ENCODE peak calls at places on chromosome 11, in ten cellular contexts. One of them, this sample, is unnamed.

GRCh38 chr11:79087238-79087956 is 353.4 kb downstream of the TENM4 start:
- DNase-seq in C1 segment of cervical spinal cord: no peak
- DNase-seq in Karpas-422: no peak
- DNase-seq in vagina: no peak
- DNase-seq in activated CD8-positive, alpha-beta memory T cell treated with anti-CD3 and anti-CD28 coated beads for 1 hour: no peak
- DNase-seq in IMR-90: peak; percentile 62
- DNase-seq in T-cell: no peak
- DNase-seq in transverse colon: no peak
- DNase-seq in astrocyte of the cerebellum: peak; percentile 85
- DNase-seq in stimulated activated CD8-positive, alpha-beta memory T cell treated with anti-CD3 and anti-CD28 coated beads, Interleukin-4, amount 100 ng/mL, for 24 hours: no peak
- DNase-seq in this sample: peak; percentile 66

GRCh38 chr11:1126935-1127663 is 30.7 kb upstream of the MUC5AC start:
- DNase-seq in C1 segment of cervical spinal cord: no peak
- DNase-seq in Karpas-422: no peak
- DNase-seq in vagina: no peak
- DNase-seq in activated CD8-positive, alpha-beta memory T cell treated with anti-CD3 and anti-CD28 coated beads for 1 hour: no peak
- DNase-seq in IMR-90: no peak
- DNase-seq in T-cell: no peak
- DNase-seq in transverse colon: no peak
- DNase-seq in astrocyte of the cerebellum: no peak
- DNase-seq in stimulated activated CD8-positive, alpha-beta memory T cell treated with anti-CD3 and anti-CD28 coated beads, Interleukin-4, amount 100 ng/mL, for 24 hours: no peak
- DNase-seq in this sample: no peak

GRCh38 chr11:128594246-128594645 is 6.9 kb upstream of the ETS1 start:
- DNase-seq in C1 segment of cervical spinal cord: no peak
- DNase-seq in Karpas-422: no peak
- DNase-seq in vagina: no peak
- DNase-seq in activated CD8-positive, alpha-beta memory T cell treated with anti-CD3 and anti-CD28 coated beads for 1 hour: no peak
- DNase-seq in IMR-90: no peak
- DNase-seq in T-cell: no peak
- DNase-seq in transverse colon: no peak
- DNase-seq in astrocyte of the cerebellum: no peak
- DNase-seq in stimulated activated CD8-positive, alpha-beta memory T cell treated with anti-CD3 and anti-CD28 coated beads, Interleukin-4, amount 100 ng/mL, for 24 hours: no peak
- DNase-seq in this sample: no peak

GRCh38 chr11:105829084-105829483 is 193.0 kb downstream of the MSANTD4 start:
- DNase-seq in C1 segment of cervical spinal cord: no peak
- DNase-seq in Karpas-422: peak; percentile 84
- DNase-seq in vagina: no peak
- DNase-seq in activated CD8-positive, alpha-beta memory T cell treated with anti-CD3 and anti-CD28 coated beads for 1 hour: no peak
- DNase-seq in IMR-90: no peak
- DNase-seq in T-cell: no peak
- DNase-seq in transverse colon: no peak
- DNase-seq in astrocyte of the cerebellum: no peak
- DNase-seq in stimulated activated CD8-positive, alpha-beta memory T cell treated with anti-CD3 and anti-CD28 coated beads, Interleukin-4, amount 100 ng/mL, for 24 hours: no peak
- DNase-seq in this sample: no peak

GRCh38 chr11:14312736-14313438 is 46.1 kb downstream of the RRAS2 start:
- DNase-seq in C1 segment of cervical spinal cord: no peak
- DNase-seq in Karpas-422: no peak
- DNase-seq in vagina: no peak
- DNase-seq in activated CD8-positive, alpha-beta memory T cell treated with anti-CD3 and anti-CD28 coated beads for 1 hour: no peak
- DNase-seq in IMR-90: peak; percentile 91
- DNase-seq in T-cell: no peak
- DNase-seq in transverse colon: no peak
- DNase-seq in astrocyte of the cerebellum: no peak
- DNase-seq in stimulated activated CD8-positive, alpha-beta memory T cell treated with anti-CD3 and anti-CD28 coated beads, Interleukin-4, amount 100 ng/mL, for 24 hours: no peak
- DNase-seq in this sample: peak; percentile 27

GRCh38 chr11:93085097-93085496 is 112.7 kb downstream of the SLC36A4 start:
- DNase-seq in C1 segment of cervical spinal cord: no peak
- DNase-seq in Karpas-422: no peak
- DNase-seq in vagina: no peak
- DNase-seq in activated CD8-positive, alpha-beta memory T cell treated with anti-CD3 and anti-CD28 coated beads for 1 hour: no peak
- DNase-seq in IMR-90: peak; percentile 44
- DNase-seq in T-cell: no peak
- DNase-seq in transverse colon: no peak
- DNase-seq in astrocyte of the cerebellum: no peak
- DNase-seq in stimulated activated CD8-positive, alpha-beta memory T cell treated with anti-CD3 and anti-CD28 coated beads, Interleukin-4, amount 100 ng/mL, for 24 hours: no peak
- DNase-seq in this sample: peak; percentile 8

GRCh38 chr11:121890377-121890776 is 225.6 kb downstream of the BLID start:
- DNase-seq in C1 segment of cervical spinal cord: no peak
- DNase-seq in Karpas-422: no peak
- DNase-seq in vagina: no peak
- DNase-seq in activated CD8-positive, alpha-beta memory T cell treated with anti-CD3 and anti-CD28 coated beads for 1 hour: no peak
- DNase-seq in IMR-90: peak; percentile 80
- DNase-seq in T-cell: no peak
- DNase-seq in transverse colon: no peak
- DNase-seq in astrocyte of the cerebellum: peak; percentile 98
- DNase-seq in stimulated activated CD8-positive, alpha-beta memory T cell treated with anti-CD3 and anti-CD28 coated beads, Interleukin-4, amount 100 ng/mL, for 24 hours: no peak
- DNase-seq in this sample: peak; percentile 85

GRCh38 chr11:27795955-27796861 is 96.0 kb upstream of the BDNF start:
- DNase-seq in C1 segment of cervical spinal cord: no peak
- DNase-seq in Karpas-422: no peak
- DNase-seq in vagina: no peak
- DNase-seq in activated CD8-positive, alpha-beta memory T cell treated with anti-CD3 and anti-CD28 coated beads for 1 hour: no peak
- DNase-seq in IMR-90: peak; percentile 9
- DNase-seq in T-cell: no peak
- DNase-seq in transverse colon: peak; percentile 82
- DNase-seq in astrocyte of the cerebellum: no peak
- DNase-seq in stimulated activated CD8-positive, alpha-beta memory T cell treated with anti-CD3 and anti-CD28 coated beads, Interleukin-4, amount 100 ng/mL, for 24 hours: no peak
- DNase-seq in this sample: no peak

GRCh38 chr11:3824714-3825472 is 15.9 kb downstream of the RHOG start:
- DNase-seq in C1 segment of cervical spinal cord: no peak
- DNase-seq in Karpas-422: peak; percentile 96
- DNase-seq in vagina: no peak
- DNase-seq in activated CD8-positive, alpha-beta memory T cell treated with anti-CD3 and anti-CD28 coated beads for 1 hour: peak; percentile 65
- DNase-seq in IMR-90: no peak
- DNase-seq in T-cell: peak; percentile 87
- DNase-seq in transverse colon: peak; percentile 74
- DNase-seq in astrocyte of the cerebellum: no peak
- DNase-seq in stimulated activated CD8-positive, alpha-beta memory T cell treated with anti-CD3 and anti-CD28 coated beads, Interleukin-4, amount 100 ng/mL, for 24 hours: peak; percentile 70
- DNase-seq in this sample: peak; percentile 37

GRCh38 chr11:44658451-44658850 is 68.3 kb upstream of the TSPAN18 start:
- DNase-seq in C1 segment of cervical spinal cord: no peak
- DNase-seq in Karpas-422: no peak
- DNase-seq in vagina: no peak
- DNase-seq in activated CD8-positive, alpha-beta memory T cell treated with anti-CD3 and anti-CD28 coated beads for 1 hour: no peak
- DNase-seq in IMR-90: peak; percentile 13
- DNase-seq in T-cell: peak; percentile 25
- DNase-seq in transverse colon: no peak
- DNase-seq in astrocyte of the cerebellum: no peak
- DNase-seq in stimulated activated CD8-positive, alpha-beta memory T cell treated with anti-CD3 and anti-CD28 coated beads, Interleukin-4, amount 100 ng/mL, for 24 hours: no peak
- DNase-seq in this sample: no peak

GRCh38 chr11:120578591-120579154 is 67.1 kb downstream of the GRIK4 start:
- DNase-seq in C1 segment of cervical spinal cord: no peak
- DNase-seq in Karpas-422: no peak
- DNase-seq in vagina: no peak
- DNase-seq in activated CD8-positive, alpha-beta memory T cell treated with anti-CD3 and anti-CD28 coated beads for 1 hour: no peak
- DNase-seq in IMR-90: no peak
- DNase-seq in T-cell: no peak
- DNase-seq in transverse colon: no peak
- DNase-seq in astrocyte of the cerebellum: no peak
- DNase-seq in stimulated activated CD8-positive, alpha-beta memory T cell treated with anti-CD3 and anti-CD28 coated beads, Interleukin-4, amount 100 ng/mL, for 24 hours: no peak
- DNase-seq in this sample: no peak

GRCh38 chr11:75481602-75482309 is 44.0 kb downstream of the GDPD5 start:
- DNase-seq in C1 segment of cervical spinal cord: no peak
- DNase-seq in Karpas-422: peak; percentile 61
- DNase-seq in vagina: no peak
- DNase-seq in activated CD8-positive, alpha-beta memory T cell treated with anti-CD3 and anti-CD28 coated beads for 1 hour: no peak
- DNase-seq in IMR-90: no peak
- DNase-seq in T-cell: no peak
- DNase-seq in transverse colon: no peak
- DNase-seq in astrocyte of the cerebellum: no peak
- DNase-seq in stimulated activated CD8-positive, alpha-beta memory T cell treated with anti-CD3 and anti-CD28 coated beads, Interleukin-4, amount 100 ng/mL, for 24 hours: no peak
- DNase-seq in this sample: no peak

GRCh38 chr11:130772266-130773227 is 143.7 kb downstream of the SNX19 start:
- DNase-seq in C1 segment of cervical spinal cord: no peak
- DNase-seq in Karpas-422: no peak
- DNase-seq in vagina: no peak
- DNase-seq in activated CD8-positive, alpha-beta memory T cell treated with anti-CD3 and anti-CD28 coated beads for 1 hour: no peak
- DNase-seq in IMR-90: peak; percentile 97
- DNase-seq in T-cell: no peak
- DNase-seq in transverse colon: peak; percentile 15
- DNase-seq in astrocyte of the cerebellum: peak; percentile 95
- DNase-seq in stimulated activated CD8-positive, alpha-beta memory T cell treated with anti-CD3 and anti-CD28 coated beads, Interleukin-4, amount 100 ng/mL, for 24 hours: no peak
- DNase-seq in this sample: peak; percentile 100

GRCh38 chr11:71155846-71156245 is 96.5 kb downstream of the SHANK2 start:
- DNase-seq in C1 segment of cervical spinal cord: no peak
- DNase-seq in Karpas-422: no peak
- DNase-seq in vagina: no peak
- DNase-seq in activated CD8-positive, alpha-beta memory T cell treated with anti-CD3 and anti-CD28 coated beads for 1 hour: no peak
- DNase-seq in IMR-90: no peak
- DNase-seq in T-cell: no peak
- DNase-seq in transverse colon: no peak
- DNase-seq in astrocyte of the cerebellum: no peak
- DNase-seq in stimulated activated CD8-positive, alpha-beta memory T cell treated with anti-CD3 and anti-CD28 coated beads, Interleukin-4, amount 100 ng/mL, for 24 hours: no peak
- DNase-seq in this sample: no peak

GRCh38 chr11:79179087-79179486 is 261.7 kb downstream of the TENM4 start:
- DNase-seq in C1 segment of cervical spinal cord: no peak
- DNase-seq in Karpas-422: no peak
- DNase-seq in vagina: no peak
- DNase-seq in activated CD8-positive, alpha-beta memory T cell treated with anti-CD3 and anti-CD28 coated beads for 1 hour: no peak
- DNase-seq in IMR-90: peak; percentile 49
- DNase-seq in T-cell: no peak
- DNase-seq in transverse colon: no peak
- DNase-seq in astrocyte of the cerebellum: no peak
- DNase-seq in stimulated activated CD8-positive, alpha-beta memory T cell treated with anti-CD3 and anti-CD28 coated beads, Interleukin-4, amount 100 ng/mL, for 24 hours: no peak
- DNase-seq in this sample: peak; percentile 61

GRCh38 chr11:92129811-92130210 is 94.8 kb upstream of the FAT3 start:
- DNase-seq in C1 segment of cervical spinal cord: no peak
- DNase-seq in Karpas-422: no peak
- DNase-seq in vagina: no peak
- DNase-seq in activated CD8-positive, alpha-beta memory T cell treated with anti-CD3 and anti-CD28 coated beads for 1 hour: no peak
- DNase-seq in IMR-90: no peak
- DNase-seq in T-cell: no peak
- DNase-seq in transverse colon: no peak
- DNase-seq in astrocyte of the cerebellum: no peak
- DNase-seq in stimulated activated CD8-positive, alpha-beta memory T cell treated with anti-CD3 and anti-CD28 coated beads, Interleukin-4, amount 100 ng/mL, for 24 hours: no peak
- DNase-seq in this sample: no peak

GRCh38 chr11:109435121-109435742 is 13.2 kb downstream of the C11orf87 start:
- DNase-seq in C1 segment of cervical spinal cord: no peak
- DNase-seq in Karpas-422: no peak
- DNase-seq in vagina: no peak
- DNase-seq in activated CD8-positive, alpha-beta memory T cell treated with anti-CD3 and anti-CD28 coated beads for 1 hour: no peak
- DNase-seq in IMR-90: peak; percentile 62
- DNase-seq in T-cell: no peak
- DNase-seq in transverse colon: no peak
- DNase-seq in astrocyte of the cerebellum: peak; percentile 87
- DNase-seq in stimulated activated CD8-positive, alpha-beta memory T cell treated with anti-CD3 and anti-CD28 coated beads, Interleukin-4, amount 100 ng/mL, for 24 hours: no peak
- DNase-seq in this sample: peak; percentile 79

GRCh38 chr11:36373040-36374010 is 77.2 kb downstream of the PRR5L start:
- DNase-seq in C1 segment of cervical spinal cord: no peak
- DNase-seq in Karpas-422: no peak
- DNase-seq in vagina: no peak
- DNase-seq in activated CD8-positive, alpha-beta memory T cell treated with anti-CD3 and anti-CD28 coated beads for 1 hour: no peak
- DNase-seq in IMR-90: no peak
- DNase-seq in T-cell: no peak
- DNase-seq in transverse colon: no peak
- DNase-seq in astrocyte of the cerebellum: no peak
- DNase-seq in stimulated activated CD8-positive, alpha-beta memory T cell treated with anti-CD3 and anti-CD28 coated beads, Interleukin-4, amount 100 ng/mL, for 24 hours: no peak
- DNase-seq in this sample: peak; percentile 80

GRCh38 chr11:67287355-67288197 is 1.5 kb upstream of the ANKRD13D start:
- DNase-seq in C1 segment of cervical spinal cord: no peak
- DNase-seq in Karpas-422: peak; percentile 50
- DNase-seq in vagina: no peak
- DNase-seq in activated CD8-positive, alpha-beta memory T cell treated with anti-CD3 and anti-CD28 coated beads for 1 hour: no peak
- DNase-seq in IMR-90: no peak
- DNase-seq in T-cell: peak; percentile 48
- DNase-seq in transverse colon: no peak
- DNase-seq in astrocyte of the cerebellum: no peak
- DNase-seq in stimulated activated CD8-positive, alpha-beta memory T cell treated with anti-CD3 and anti-CD28 coated beads, Interleukin-4, amount 100 ng/mL, for 24 hours: no peak
- DNase-seq in this sample: no peak